ENCODE peak calls at places on chromosomes 12 and 14, in five cellular contexts. N is Calu3, R is bronchial epithelial cell, G is brain microvascular endothelial cell, A is lower lobe of right lung. M is an unnamed sample.

GRCh38 chr14:91482278-91483023 is 27.7 kb downstream of the PPP4R3A start:
- DNase-seq in G (peak; percentile 18), R (no peak), A (no peak), N (no peak), M (peak; percentile 16)

GRCh38 chr14:51650721-51651387 is 856 bp upstream of the FRMD6 start:
- DNase-seq in A (peak; percentile 47), G (no peak), N (peak; percentile 30), R (no peak), M (peak; percentile 41)

GRCh38 chr14:85437143-85437542 is 92.8 kb upstream of the FLRT2 start:
- DNase-seq in N (no peak), R (peak; percentile 99), G (peak; percentile 76), A (no peak), M (peak; percentile 85)

GRCh38 chr14:58331111-58331510 is 32.8 kb downstream of the ARID4A start:
- DNase-seq in N (peak; percentile 41), R (peak; percentile 75), A (peak; percentile 70), G (peak; percentile 99), M (peak; percentile 95)

GRCh38 chr14:61254803-61255526 is 26.2 kb downstream of the TMEM30B start:
- DNase-seq in G (no peak), N (no peak), A (no peak), R (no peak), M (no peak)

GRCh38 chr12:97748298-97748697 is 285.7 kb downstream of the RMST start:
- DNase-seq in N (no peak), G (no peak), R (no peak), A (no peak), M (no peak)

GRCh38 chr14:68819260-68819691 is 26.4 kb upstream of the ZFP36L1 start:
- DNase-seq in A (no peak), R (peak; percentile 91), G (peak; percentile 28), N (no peak), M (peak; percentile 73)

GRCh38 chr12:66929121-66929520 is 250.2 kb upstream of the GRIP1 start:
- DNase-seq in R (no peak), G (no peak), N (no peak), A (no peak), M (no peak)

GRCh38 chr14:104240426-104241157 is 102.2 kb downstream of the KIF26A start:
- DNase-seq in G (no peak), A (peak; percentile 20), N (no peak), R (no peak), M (no peak)

GRCh38 chr14:43539210-43539609 is 967.9 kb downstream of the FSCB start:
- DNase-seq in N (no peak), G (no peak), A (no peak), R (peak; percentile 0), M (peak; percentile 57)

GRCh38 chr12:88665051-88665450 is 84.8 kb upstream of the KITLG start:
- DNase-seq in N (no peak), A (no peak), R (peak; percentile 52), G (peak; percentile 43), M (peak; percentile 16)

GRCh38 chr14:90522585-90523191 is 125.9 kb downstream of the CALM1 start:
- DNase-seq in G (no peak), N (peak; percentile 31), A (peak; percentile 75), R (no peak), M (peak; percentile 13)

GRCh38 chr12:47082963-47083621 is 3.3 kb upstream of the AMIGO2 start:
- DNase-seq in R (peak; percentile 94), A (no peak), G (peak; percentile 91), N (peak; percentile 30), M (peak; percentile 95)

GRCh38 chr12:82383930-82384513 is 25.7 kb downstream of the METTL25 start:
- DNase-seq in N (peak; percentile 20), R (peak; percentile 51), G (peak; percentile 25), A (no peak), M (peak; percentile 51)

GRCh38 chr12:15706010-15706676 is 83.0 kb downstream of the EPS8 start:
- DNase-seq in N (peak; percentile 70), R (no peak), G (no peak), A (peak; percentile 39), M (peak; percentile 42)

GRCh38 chr12:104718581-104718980 is 239.5 kb downstream of the SLC41A2 start:
- DNase-seq in R (no peak), A (no peak), G (no peak), N (no peak), M (no peak)

GRCh38 chr14:20262642-20263128 is 23.6 kb downstream of the OR11H4 start:
- DNase-seq in N (no peak), R (peak; percentile 97), A (no peak), G (peak; percentile 27), M (peak; percentile 89)

GRCh38 chr12:106753526-106753925 is 21.0 kb upstream of the RIC8B start:
- DNase-seq in N (no peak), A (no peak), G (no peak), R (peak; percentile 22), M (no peak)

GRCh38 chr12:26680724-26681455 is 152.1 kb downstream of the ITPR2 start:
- DNase-seq in N (no peak), G (no peak), R (no peak), A (no peak), M (peak; percentile 26)

GRCh38 chr14:34766611-34767010 is 52.2 kb upstream of the CFL2 start:
- DNase-seq in N (no peak), A (no peak), R (no peak), G (no peak), M (no peak)

GRCh38 chr14:82385043-82385442 is 851.4 kb upstream of the SEL1L start:
- DNase-seq in N (no peak), A (no peak), R (no peak), G (no peak), M (peak; percentile 66)

GRCh38 chr14:77598366-77599050 is 17.9 kb downstream of the SPTLC2 start:
- DNase-seq in A (no peak), N (no peak), R (peak; percentile 25), G (no peak), M (no peak)

GRCh38 chr12:29240441-29240840 is 91.4 kb downstream of the FAR2 start:
- DNase-seq in A (no peak), N (no peak), R (peak; percentile 64), G (no peak), M (no peak)
- TF ChIP-seq CTCF in A (no peak), N (no peak), R (no peak), G (no peak), M (no peak)

DNA sequence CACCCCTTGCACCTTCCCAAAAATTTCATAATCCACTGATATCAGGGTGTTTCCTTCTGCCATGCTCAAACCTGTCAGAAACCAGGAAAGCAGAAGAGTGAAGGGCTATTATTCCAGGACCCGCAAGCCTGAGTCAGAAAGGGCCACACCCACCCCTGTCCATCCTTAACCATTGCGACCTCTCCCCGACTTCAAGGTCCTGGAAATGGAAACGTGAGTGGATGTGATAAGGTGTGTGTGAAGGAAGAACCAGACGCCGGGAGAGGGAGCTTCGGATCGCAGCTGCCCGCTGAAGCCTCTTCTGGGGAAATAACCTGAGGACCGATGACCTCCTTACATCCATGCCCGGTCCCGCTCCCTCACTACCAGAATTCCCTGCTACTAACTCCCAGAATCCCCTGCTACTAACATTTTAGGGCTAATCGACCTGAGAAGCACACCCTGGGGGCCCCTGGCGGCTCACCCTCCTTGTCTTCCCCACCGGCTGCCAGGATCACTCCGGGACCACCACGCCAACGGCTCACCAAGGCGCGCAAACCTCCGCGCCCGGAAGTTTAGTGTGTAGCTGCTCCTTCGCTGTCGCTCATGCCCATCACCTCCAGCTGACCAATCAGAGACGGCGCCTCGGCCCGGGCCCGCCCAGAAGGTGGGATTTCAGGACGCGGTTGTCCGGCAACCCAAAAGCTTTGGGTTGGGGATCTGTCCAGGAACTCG is at the start of gene ACYP1:
- DNase-seq in A (peak; percentile 92), G (peak; percentile 84), R (peak; percentile 75), N (peak; percentile 95), M (peak; percentile 90)
- TF ChIP-seq CTCF in A (no peak), G (peak; percentile 20), R (no peak), N (no peak), M (no peak)

GRCh38 chr12:131001493-131001892 is 47.8 kb downstream of the ADGRD1 start:
- DNase-seq in N (no peak), R (no peak), G (no peak), A (peak; percentile 45), M (no peak)

GRCh38 chr12:131003036-131003435 is 49.3 kb downstream of the ADGRD1 start:
- DNase-seq in R (no peak), A (no peak), G (no peak), N (no peak), M (no peak)

GRCh38 chr12:131002271-131002670 is 48.6 kb downstream of the ADGRD1 start:
- DNase-seq in G (no peak), N (no peak), R (no peak), A (no peak), M (no peak)

GRCh38 chr12:130998136-130998535 is 44.4 kb downstream of the ADGRD1 start:
- DNase-seq in A (no peak), G (no peak), R (no peak), N (no peak), M (no peak)

GRCh38 chr12:131000000-131000486 is 46.3 kb downstream of the ADGRD1 start:
- DNase-seq in N (no peak), A (peak; percentile 26), R (no peak), G (no peak), M (no peak)
- TF ChIP-seq CTCF in N (no peak), A (no peak), R (no peak), G (no peak), M (no peak)

DNA sequence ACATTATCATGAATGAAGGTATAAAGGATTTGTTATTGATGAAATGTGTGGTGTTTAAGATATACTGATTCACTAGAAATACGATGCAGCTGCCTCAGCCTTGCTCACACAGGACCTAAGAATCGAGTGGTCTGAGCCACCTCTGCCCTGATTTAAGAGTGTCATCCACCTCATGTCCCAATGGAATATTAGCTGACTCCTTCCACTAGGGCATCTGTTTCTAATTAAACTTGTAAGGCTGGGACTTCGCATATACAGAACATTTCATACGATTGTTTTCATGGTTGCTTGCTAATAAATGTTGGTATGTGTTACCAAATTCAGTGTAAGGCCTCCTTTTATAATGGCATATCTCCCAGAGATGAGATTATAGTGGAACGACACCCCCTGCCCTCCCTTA is 410.8 kb upstream of the PDE3A start:
- DNase-seq in A (no peak), G (no peak), R (no peak), N (no peak), M (no peak)
- TF ChIP-seq CTCF in A (no peak), G (no peak), R (no peak), N (no peak), M (no peak)

GRCh38 chr12:86249276-86249675 is 6.9 kb downstream of the MGAT4C start:
- DNase-seq in A (no peak), R (no peak), G (no peak), N (no peak), M (no peak)

GRCh38 chr12:86249856-86250255 is 6.3 kb downstream of the MGAT4C start:
- DNase-seq in N (no peak), R (peak; percentile 31), A (no peak), G (peak; percentile 78), M (peak; percentile 5)

DNA sequence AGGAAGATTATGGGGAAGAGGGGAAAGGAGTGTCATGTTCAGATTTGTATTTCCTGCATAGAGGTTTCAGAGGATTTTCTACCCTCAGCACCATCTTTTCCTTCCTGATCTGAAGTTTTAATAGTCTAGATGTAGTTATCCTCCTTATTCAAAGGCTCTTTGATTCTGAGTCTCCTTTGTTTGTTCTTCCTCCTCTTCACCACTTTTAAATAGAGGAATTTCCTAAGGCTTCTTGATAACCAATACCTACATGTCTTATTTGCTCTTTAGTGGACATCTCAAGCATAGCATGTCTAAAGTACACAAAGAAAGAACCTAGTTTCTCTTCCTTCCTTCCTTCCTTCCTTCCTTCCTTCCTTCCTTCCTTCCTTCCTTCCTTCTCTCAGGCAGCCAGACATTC is 8.3 kb downstream of the MGAT4C start:
- DNase-seq in R (no peak), A (no peak), G (no peak), N (no peak), M (no peak)
- TF ChIP-seq CTCF in R (no peak), A (no peak), G (no peak), N (no peak), M (no peak)

GRCh38 chr12:59780605-59781135 is 184.8 kb downstream of the SLC16A7 start:
- DNase-seq in A (no peak), G (peak; percentile 25), N (peak; percentile 26), R (peak; percentile 63), M (peak; percentile 52)
- TF ChIP-seq CTCF in A (no peak), G (peak; percentile 65), N (peak; percentile 43), R (peak; percentile 65), M (peak; percentile 40)